ENCODE peak calls at places on chromosomes 5 and 9, in eight cellular contexts. P is psoas muscle, U is left ventricle myocardium inferior, Q is GM12878, N is cardiac muscle cell, M is prostate gland, T is adrenal gland, O is heart right ventricle. V is an unnamed sample.
A peak's percentile ranks its signal among the peaks of the same experiment; 100 is the strongest.

GRCh38 chr5:18281947-18282557 is 647.8 kb downstream of the TAF11L14 start:
- DNase-seq in O (no peak), M (no peak), P (no peak), T (no peak), U (no peak), Q (no peak), N (peak; percentile 70), V (no peak)

GRCh38 chr5:56099346-56099745 is 104.6 kb upstream of the IL6ST start:
- DNase-seq in T (peak; percentile 51), P (no peak), M (no peak), Q (no peak), N (peak; percentile 90), U (no peak), O (no peak), V (no peak)

GRCh38 chr9:114681594-114682332 is at the start of gene TEX48:
- DNase-seq in T (peak; percentile 72), Q (peak; percentile 19), O (no peak), N (peak; percentile 79), M (peak; percentile 52), U (no peak), P (peak; percentile 57), V (peak; percentile 76)

GRCh38 chr9:90870646-90871326 is 69.2 kb downstream of the SYK start:
- DNase-seq in P (no peak), O (no peak), U (no peak), Q (peak; percentile 17), T (peak; percentile 51), M (no peak), N (peak; percentile 59), V (no peak)

GRCh38 chr5:89117131-89117644 is 234.2 kb upstream of the MEF2C start:
- DNase-seq in Q (peak; percentile 55), N (no peak), O (no peak), U (no peak), M (no peak), T (no peak), P (no peak), V (peak; percentile 49)

GRCh38 chr5:1325870-1326546 is 18.9 kb downstream of the CLPTM1L start:
- DNase-seq in Q (no peak), N (no peak), O (no peak), M (no peak), T (no peak), U (no peak), P (no peak), V (peak; percentile 74)

GRCh38 chr5:180067986-180068385 is 3.6 kb downstream of the RNF130 start:
- DNase-seq in O (no peak), U (no peak), Q (no peak), N (no peak), P (no peak), M (no peak), T (no peak), V (no peak)

GRCh38 chr9:129677456-129677855 is 12.0 kb downstream of the PRRX2 start:
- DNase-seq in O (no peak), T (no peak), U (no peak), N (no peak), M (no peak), P (no peak), Q (no peak), V (peak; percentile 30)

GRCh38 chr5:74272019-74272775 is 368.3 kb downstream of the ENC1 start:
- DNase-seq in Q (no peak), U (no peak), N (no peak), T (no peak), M (no peak), P (no peak), O (no peak), V (no peak)

GRCh38 chr9:97891736-97892135 is 30.6 kb downstream of the TRMO start:
- DNase-seq in Q (no peak), U (no peak), M (no peak), N (peak; percentile 27), P (no peak), T (no peak), O (no peak), V (no peak)

GRCh38 chr5:150118561-150119229 is 32.3 kb upstream of the CSF1R start:
- DNase-seq in O (no peak), M (no peak), N (no peak), T (no peak), P (no peak), Q (no peak), U (no peak), V (peak; percentile 38)

GRCh38 chr9:38619556-38620447 is 594 bp downstream of the ANKRD18A start:
- DNase-seq in M (peak; percentile 19), P (no peak), Q (no peak), T (no peak), N (no peak), O (no peak), U (no peak), V (no peak)

GRCh38 chr9:100715100-100715379 is 137.2 kb downstream of the CAVIN4 start:
- DNase-seq in P (no peak), N (no peak), Q (no peak), T (no peak), U (no peak), O (no peak), M (no peak), V (no peak)

GRCh38 chr9:80158150-80158549 is 586.4 kb downstream of the TLE4 start:
- DNase-seq in P (no peak), O (no peak), M (no peak), U (no peak), T (no peak), Q (no peak), N (no peak), V (no peak)

GRCh38 chr9:132670816-132671371 is 630 bp downstream of the GTF3C4 start:
- DNase-seq in M (no peak), N (peak; percentile 33), O (no peak), Q (no peak), U (no peak), P (peak; percentile 54), T (peak; percentile 3), V (no peak)

GRCh38 chr5:127875235-127876021 is 172.2 kb downstream of the CCDC192 start:
- DNase-seq in P (peak; percentile 77), Q (peak; percentile 71), U (peak; percentile 49), N (peak; percentile 84), T (peak; percentile 87), O (peak; percentile 24), M (peak; percentile 27), V (peak; percentile 73)

GRCh38 chr5:98933446-98934072 is 4.8 kb upstream of the CHD1 start:
- DNase-seq in P (no peak), U (no peak), N (no peak), Q (peak; percentile 59), T (peak; percentile 12), O (no peak), M (no peak), V (no peak)

GRCh38 chr5:79032031-79032711 is 37.3 kb downstream of the DMGDH start:
- DNase-seq in P (no peak), N (no peak), M (no peak), U (no peak), T (no peak), Q (no peak), O (no peak), V (no peak)

GRCh38 chr5:83321656-83322055 is 149.9 kb upstream of the VCAN start:
- DNase-seq in T (no peak), N (peak; percentile 38), Q (no peak), M (no peak), O (no peak), P (no peak), U (no peak), V (no peak)

DNA sequence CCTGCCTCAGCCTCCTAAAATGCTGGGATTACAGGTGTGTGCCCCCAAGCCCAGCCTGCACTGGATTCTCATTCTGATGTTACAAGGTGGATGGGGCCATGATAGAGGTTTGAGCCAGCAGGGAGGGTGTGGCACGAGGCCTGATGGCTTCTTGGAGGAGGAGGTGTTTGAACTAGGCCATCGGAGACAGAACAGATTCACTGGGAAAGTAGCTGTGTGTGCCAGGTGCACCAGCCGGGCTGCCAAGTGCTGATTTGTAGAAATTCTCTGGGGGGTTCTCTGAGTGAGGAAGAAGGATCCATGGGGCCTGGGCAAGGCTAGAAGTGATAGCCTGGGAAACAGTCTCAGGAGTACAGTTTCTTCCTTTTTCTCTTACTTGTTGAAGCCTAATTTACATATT is 31.2 kb upstream of the STXBP1 start:
- DNase-seq in O (no peak), N (no peak), M (no peak), T (no peak), U (no peak), P (no peak), Q (no peak), V (no peak)
- H3K4me1 ChIP-seq in O (peaks cover 24% of the 10 kb centered on the region), N (no peaks in the 10 kb centered on the region), M (peaks cover 28% of the 10 kb centered on the region), T (peaks cover 31% of the 10 kb centered on the region), U (peaks cover 21% of the 10 kb centered on the region), P (peaks cover 4% of the 10 kb centered on the region), Q (peaks cover 7% of the 10 kb centered on the region), V (peaks cover 31% of the 10 kb centered on the region)

GRCh38 chr9:137631608-137632431 is 13.0 kb downstream of the EHMT1 start:
- DNase-seq in P (no peak), T (no peak), N (no peak), Q (no peak), O (no peak), M (no peak), U (no peak), V (no peak)
- H3K4me1 ChIP-seq in P (peaks cover 30% of the 10 kb centered on the region), T (peaks cover 36% of the 10 kb centered on the region), N (no peaks in the 10 kb centered on the region), Q (peaks cover 31% of the 10 kb centered on the region), O (peaks cover 59% of the 10 kb centered on the region), M (peaks cover 6% of the 10 kb centered on the region), U (peaks cover 62% of the 10 kb centered on the region), V (no peaks in the 10 kb centered on the region)

GRCh38 chr5:157543825-157544622 is 31.6 kb downstream of the ADAM19 start:
- DNase-seq in Q (no peak), O (no peak), T (no peak), M (no peak), P (no peak), U (no peak), N (peak; percentile 83), V (no peak)
- H3K4me1 ChIP-seq in Q (peaks cover 64% of the 10 kb centered on the region), O (peaks cover 93% of the 10 kb centered on the region), T (peaks cover 11% of the 10 kb centered on the region), M (no peaks in the 10 kb centered on the region), P (peaks cover 34% of the 10 kb centered on the region), U (peaks cover 97% of the 10 kb centered on the region), N (peaks cover 6% of the 10 kb centered on the region), V (peaks cover 13% of the 10 kb centered on the region)

GRCh38 chr9:89659473-89660256 is 54.9 kb downstream of the GADD45G start:
- DNase-seq in U (no peak), M (no peak), N (no peak), Q (no peak), P (no peak), O (no peak), T (no peak), V (no peak)

GRCh38 chr9:89657765-89658164 is 53.0 kb downstream of the GADD45G start:
- DNase-seq in P (peak; percentile 8), Q (no peak), U (no peak), T (no peak), M (no peak), N (no peak), O (no peak), V (no peak)

GRCh38 chr9:89660286-89660685 is 55.5 kb downstream of the GADD45G start:
- DNase-seq in T (no peak), M (no peak), P (no peak), N (no peak), U (no peak), O (no peak), Q (no peak), V (no peak)

GRCh38 chr9:89658401-89658800 is 53.6 kb downstream of the GADD45G start:
- DNase-seq in M (no peak), Q (no peak), T (no peak), U (no peak), O (no peak), N (no peak), P (no peak), V (no peak)

DNA sequence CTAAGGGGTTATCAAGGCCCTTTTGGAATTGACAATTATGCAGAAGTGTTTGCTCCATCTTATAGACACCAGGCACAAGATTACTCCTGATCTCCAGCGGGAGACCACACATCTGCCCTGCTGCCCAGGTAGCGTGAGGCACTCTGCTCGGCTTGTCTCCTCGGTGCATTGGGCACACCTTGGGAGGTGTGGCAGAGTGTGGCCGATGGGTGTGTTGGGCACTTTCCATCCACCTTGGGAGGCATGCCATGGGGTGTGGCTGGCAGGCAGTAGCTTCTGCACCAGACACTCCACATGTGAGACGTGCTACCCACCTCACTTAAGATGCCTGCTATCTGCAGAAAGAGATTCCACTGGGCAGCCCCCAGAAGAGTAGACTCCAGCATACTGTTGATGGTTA is 54.1 kb downstream of the GADD45G start:
- DNase-seq in P (no peak), M (no peak), O (no peak), Q (no peak), N (no peak), T (no peak), U (no peak), V (no peak)
- H3K4me1 ChIP-seq in P (peaks cover 25% of the 10 kb centered on the region), M (peaks cover 27% of the 10 kb centered on the region), O (peaks cover 36% of the 10 kb centered on the region), Q (peaks cover 18% of the 10 kb centered on the region), N (peaks cover 14% of the 10 kb centered on the region), T (peaks cover 44% of the 10 kb centered on the region), U (peaks cover 37% of the 10 kb centered on the region), V (no peaks in the 10 kb centered on the region)